ENCODE peak calls at places on chromosomes 4 and X, in five cellular contexts. I is heart left ventricle; D is pancreas; M is aorta; R is CD8-positive, alpha-beta T cell. H is an unnamed sample. For H3K27me3, the result is how much of the 10 kb centered on the place peaks cover.

GRCh38 chr4:38889143-38889542 is 21.5 kb downstream of the FAM114A1 start:
- DNase-seq in I (no peak), D (no peak), M (no peak), R (no peak), H (no peak)

GRCh38 chr4:66108898-66109297 is 438.6 kb upstream of the EPHA5 start:
- DNase-seq in I (no peak), D (no peak), M (no peak), R (no peak), H (no peak)

GRCh38 chrX:48911407-48912182 is at the start of gene SLC35A2:
- DNase-seq in I (peak), D (peak), M (peak), R (peak), H (peak)

GRCh38 chr4:2304877-2305561 is 43.1 kb upstream of the MXD4 start:
- DNase-seq in I (no peak), D (no peak), M (peak), R (no peak), H (no peak)

GRCh38 chr4:157280673-157281072 is 60.1 kb downstream of the GRIA2 start:
- DNase-seq in I (no peak), D (no peak), M (no peak), R (no peak), H (no peak)

GRCh38 chr4:17027495-17027894 is 129.1 kb upstream of the LDB2 start:
- DNase-seq in I (no peak), D (no peak), M (no peak), R (no peak), H (no peak)

GRCh38 chr4:1244081-1244977 is 4.6 kb downstream of the CTBP1 start:
- DNase-seq in I (peak), D (peak), M (peak), R (no peak), H (no peak)

GRCh38 chrX:121062289-121062688 is 14.9 kb downstream of the GLUD2 start:
- DNase-seq in I (no peak), D (no peak), M (no peak), R (no peak), H (no peak)

GRCh38 chr4:48546336-48546735 is 56.3 kb downstream of the ZAR1 start:
- DNase-seq in I (no peak), D (no peak), M (no peak), R (no peak), H (no peak)

GRCh38 chrX:150688911-150689451 is 4.2 kb upstream of the MTMR1 start:
- DNase-seq in I (no peak), D (no peak), M (no peak), R (no peak), H (no peak)

GRCh38 chrX:131577999-131578734 is 34.3 kb downstream of the OR13H1 start:
- DNase-seq in I (no peak), D (no peak), M (no peak), R (no peak), H (no peak)

GRCh38 chrX:131572372-131573014 is 28.6 kb downstream of the OR13H1 start:
- DNase-seq in I (no peak), D (no peak), M (no peak), R (no peak), H (no peak)

DNA sequence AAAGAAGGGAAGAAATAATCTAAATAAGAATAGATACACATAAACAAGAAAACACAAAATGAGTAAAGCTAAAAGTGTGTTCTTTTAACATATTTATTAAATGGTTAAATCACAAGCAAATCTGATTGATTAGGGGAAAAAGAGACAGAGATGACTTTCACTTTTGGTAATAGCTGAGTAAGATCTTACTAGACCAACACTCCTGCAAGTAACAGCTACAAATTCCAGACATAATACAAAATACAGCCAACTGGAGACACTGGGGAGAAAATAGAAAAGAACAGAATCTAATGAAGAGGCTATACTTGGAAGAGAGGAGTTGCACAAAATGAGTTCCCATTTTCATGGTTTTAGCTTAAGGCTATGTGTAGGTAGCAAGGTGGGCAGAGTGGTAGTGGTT is 33.6 kb downstream of the OR13H1 start:
- DNase-seq in I (no peak), D (no peak), M (no peak), R (no peak), H (no peak)
- H3K27me3 ChIP-seq in I (under half), D (under half), M (under half), R (under half), H (under half)

DNA sequence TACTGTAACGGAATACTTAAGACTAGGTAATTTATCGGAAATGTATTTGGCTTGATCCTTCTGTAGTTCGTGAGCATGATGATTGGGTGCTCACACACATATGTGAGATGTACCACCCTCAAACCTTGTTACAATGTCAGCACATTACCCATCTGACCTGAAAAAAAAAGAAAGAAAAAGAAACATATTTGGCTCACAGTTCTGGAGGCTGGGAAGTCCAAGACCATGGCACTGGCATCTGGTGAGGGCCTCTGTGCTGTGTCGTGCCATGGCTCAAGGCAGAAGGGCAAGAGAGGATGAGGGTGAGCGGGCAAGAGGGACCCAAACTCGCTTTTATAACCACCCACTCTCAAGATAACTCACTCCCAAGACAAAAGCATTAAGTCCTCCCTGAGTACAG is 7.0 kb upstream of the CLDN24 start:
- DNase-seq in I (no peak), D (no peak), M (no peak), R (no peak), H (no peak)
- H3K27ac ChIP-seq in I (peak), D (no peak), M (no peak), R (no peak), H (no peak)

GRCh38 chrX:136861877-136862276 is 18.6 kb downstream of the RBMX start:
- DNase-seq in I (no peak), D (no peak), M (no peak), R (no peak), H (no peak)
- H3K27me3 ChIP-seq in I (under half), D (under half), M (under half), R (under half), H (under half)

DNA sequence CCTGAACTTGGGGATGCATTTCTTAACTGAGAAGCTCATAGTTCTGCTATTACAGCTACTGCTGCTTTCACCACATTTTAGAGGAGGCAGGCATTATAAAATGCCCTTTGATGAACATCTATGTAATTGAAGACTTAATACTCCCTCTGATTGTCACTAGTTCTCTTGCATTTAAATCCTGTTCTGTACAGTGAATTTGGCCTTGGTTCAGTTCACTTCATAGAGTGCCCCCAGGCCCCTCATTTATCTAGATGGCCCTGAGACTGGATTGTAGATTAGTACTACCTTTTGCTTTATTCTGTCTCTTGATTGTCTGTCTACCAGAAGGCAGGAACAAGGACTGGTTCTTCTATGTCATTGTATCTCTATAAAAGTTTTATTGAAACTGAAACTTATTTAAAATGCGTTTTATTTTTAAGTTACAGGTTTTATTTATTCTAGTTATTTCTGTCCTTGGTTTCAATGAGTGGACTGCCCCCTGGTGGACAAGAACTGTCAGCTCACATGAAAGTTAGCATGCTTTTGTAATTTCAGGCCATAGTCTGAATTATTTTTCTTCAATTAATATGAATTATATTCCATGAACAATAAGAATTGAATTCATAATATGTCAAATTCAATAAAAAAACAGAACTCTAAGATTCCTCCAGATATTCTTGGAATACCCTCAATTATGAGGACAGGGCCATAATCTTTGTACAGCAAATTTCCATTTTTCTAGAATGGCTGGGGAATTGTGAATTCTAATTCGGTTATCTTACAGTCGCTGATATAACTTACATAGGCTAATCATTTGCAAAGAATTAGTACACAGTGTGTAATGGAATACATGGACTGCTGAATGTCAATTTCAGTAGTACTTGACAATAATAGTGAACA is 47.2 kb upstream of the TMEM33 start:
- DNase-seq in I (no peak), D (no peak), M (no peak), R (peak), H (no peak)
- H3K27ac ChIP-seq in I (no peak), D (no peak), M (no peak), R (no peak), H (no peak)